ENCODE peak calls at places on chromosomes 2 and 18, in nine cellular contexts. A, B, D, W, H, O, U, F and Q are unnamed samples.

GRCh38 chr2:178266445-178266844 is 72.1 kb downstream of the OSBPL6 start:
- DNase-seq in A (no peak), B (no peak), D (no peak), W (no peak), H (no peak), O (no peak), U (no peak), F (no peak), Q (no peak)

GRCh38 chr2:72004976-72005375 is 142.7 kb downstream of the CYP26B1 start:
- DNase-seq in A (no peak), B (no peak), D (peak), W (no peak), H (peak), O (no peak), U (no peak), F (no peak), Q (no peak)

GRCh38 chr2:74515271-74516069 is 1.2 kb downstream of the TLX2 start:
- DNase-seq in A (no peak), B (no peak), D (no peak), W (no peak), H (no peak), O (no peak), U (no peak), F (no peak), Q (no peak)

GRCh38 chr2:156565066-156565710 is 129.0 kb downstream of the GPD2 start:
- DNase-seq in A (peak), B (peak), D (no peak), W (no peak), H (no peak), O (no peak), U (peak), F (peak), Q (no peak)

GRCh38 chr2:23603581-23603980 is 218.6 kb downstream of the KLHL29 start:
- DNase-seq in A (no peak), B (no peak), D (no peak), W (no peak), H (no peak), O (no peak), U (no peak), F (no peak), Q (no peak)

GRCh38 chr2:225337183-225337582 is 62.3 kb upstream of the NYAP2 start:
- DNase-seq in A (peak), B (peak), D (no peak), W (no peak), H (no peak), O (no peak), U (peak), F (peak), Q (no peak)

GRCh38 chr18:48409591-48410094 is 460 bp upstream of the ZBTB7C start:
- DNase-seq in A (no peak), B (no peak), D (no peak), W (peak), H (peak), O (no peak), U (no peak), F (peak), Q (peak)

GRCh38 chr18:6479699-6480098 is 65.0 kb upstream of the L3MBTL4 start:
- DNase-seq in A (no peak), B (no peak), D (no peak), W (no peak), H (no peak), O (no peak), U (no peak), F (no peak), Q (no peak)

GRCh38 chr2:216274194-216274593 is 98.1 kb downstream of the MARCHF4 start:
- DNase-seq in A (peak), B (peak), D (no peak), W (no peak), H (no peak), O (no peak), U (no peak), F (peak), Q (no peak)

GRCh38 chr2:217694296-217694695 is 308.5 kb downstream of the TNS1 start:
- DNase-seq in A (peak), B (no peak), D (no peak), W (no peak), H (no peak), O (no peak), U (no peak), F (peak), Q (no peak)

GRCh38 chr2:148298201-148298600 is 277.3 kb downstream of the MBD5 start:
- DNase-seq in A (no peak), B (peak), D (no peak), W (no peak), H (no peak), O (no peak), U (peak), F (peak), Q (no peak)

GRCh38 chr2:150569761-150570160 is 82.3 kb upstream of the RND3 start:
- DNase-seq in A (no peak), B (no peak), D (no peak), W (no peak), H (no peak), O (no peak), U (no peak), F (no peak), Q (no peak)

GRCh38 chr18:56756971-56757370 is 105.8 kb downstream of the WDR7 start:
- DNase-seq in A (no peak), B (no peak), D (no peak), W (no peak), H (no peak), O (no peak), U (no peak), F (no peak), Q (no peak)

GRCh38 chr2:41884718-41885117 is 163.1 kb upstream of the PKDCC start:
- DNase-seq in A (no peak), B (no peak), D (peak), W (no peak), H (no peak), O (no peak), U (no peak), F (no peak), Q (no peak)

GRCh38 chr2:143300531-143300930 is 171.3 kb downstream of the ARHGAP15 start:
- DNase-seq in A (no peak), B (peak), D (no peak), W (no peak), H (no peak), O (no peak), U (no peak), F (peak), Q (no peak)

GRCh38 chr18:48028081-48028480 is 97.6 kb upstream of the SMAD2 start:
- DNase-seq in A (no peak), B (no peak), D (no peak), W (no peak), H (peak), O (no peak), U (no peak), F (no peak), Q (no peak)

GRCh38 chr18:40841473-40841872 is 1113.6 kb upstream of the PIK3C3 start:
- DNase-seq in A (peak), B (peak), D (no peak), W (no peak), H (no peak), O (no peak), U (peak), F (peak), Q (no peak)

GRCh38 chr2:39542523-39542922 is 105.4 kb upstream of the MAP4K3 start:
- DNase-seq in A (no peak), B (no peak), D (no peak), W (no peak), H (no peak), O (no peak), U (no peak), F (no peak), Q (no peak)

GRCh38 chr2:100780203-100781008 is 39.5 kb upstream of the NPAS2 start:
- DNase-seq in A (peak), B (no peak), D (no peak), W (no peak), H (no peak), O (no peak), U (peak), F (peak), Q (no peak)

GRCh38 chr2:26072925-26073768 is 39.3 kb downstream of the RAB10 start:
- DNase-seq in A (no peak), B (no peak), D (no peak), W (peak), H (no peak), O (no peak), U (no peak), F (no peak), Q (peak)

GRCh38 chr2:178761759-178762371 is 45.4 kb downstream of the TTN start:
- DNase-seq in A (peak), B (peak), D (no peak), W (peak), H (no peak), O (peak), U (peak), F (peak), Q (peak)

GRCh38 chr2:219598308-219599078 is 836 bp downstream of the STK11IP start:
- DNase-seq in A (no peak), B (no peak), D (no peak), W (no peak), H (no peak), O (no peak), U (no peak), F (peak), Q (no peak)

GRCh38 chr18:54671291-54671881 is 80.3 kb downstream of the DYNAP start:
- DNase-seq in A (peak), B (peak), D (no peak), W (peak), H (no peak), O (peak), U (peak), F (peak), Q (no peak)

GRCh38 chr18:22193466-22193865 is 24.1 kb downstream of the GATA6 start:
- DNase-seq in A (peak), B (no peak), D (no peak), W (no peak), H (no peak), O (no peak), U (no peak), F (no peak), Q (no peak)

GRCh38 chr2:229416116-229416694 is 145.1 kb upstream of the PID1 start:
- DNase-seq in A (peak), B (peak), D (peak), W (no peak), H (peak), O (no peak), U (no peak), F (peak), Q (no peak)

GRCh38 chr2:57516740-57517340 is 529.8 kb upstream of the VRK2 start:
- DNase-seq in A (peak), B (peak), D (no peak), W (peak), H (no peak), O (peak), U (peak), F (peak), Q (no peak)

GRCh38 chr2:10523406-10524189 is 75.5 kb upstream of the ODC1 start:
- DNase-seq in A (no peak), B (no peak), D (no peak), W (no peak), H (peak), O (no peak), U (no peak), F (no peak), Q (no peak)

GRCh38 chr2:14352067-14352466 is 280.4 kb upstream of the LRATD1 start:
- DNase-seq in A (no peak), B (no peak), D (no peak), W (no peak), H (no peak), O (no peak), U (no peak), F (no peak), Q (no peak)

GRCh38 chr2:70710276-70710675 is 57.7 kb downstream of the ADD2 start:
- DNase-seq in A (no peak), B (no peak), D (no peak), W (no peak), H (no peak), O (no peak), U (no peak), F (peak), Q (no peak)

GRCh38 chr2:75053484-75054112 is 95.2 kb downstream of the POLE4 start:
- DNase-seq in A (peak), B (no peak), D (no peak), W (peak), H (no peak), O (peak), U (peak), F (no peak), Q (peak)

GRCh38 chr18:31649894-31650719 is 34.3 kb downstream of the B4GALT6 start:
- DNase-seq in A (no peak), B (no peak), D (no peak), W (no peak), H (no peak), O (no peak), U (no peak), F (no peak), Q (no peak)

GRCh38 chr2:84807063-84807485 is 73.8 kb downstream of the TRABD2A start:
- DNase-seq in A (peak), B (peak), D (no peak), W (peak), H (no peak), O (peak), U (peak), F (peak), Q (no peak)

GRCh38 chr2:20649586-20650375 is 1.1 kb downstream of the HS1BP3 start:
- DNase-seq in A (no peak), B (no peak), D (no peak), W (no peak), H (no peak), O (no peak), U (no peak), F (no peak), Q (no peak)

GRCh38 chr2:20652141-20652540 is 1.2 kb upstream of the HS1BP3 start:
- DNase-seq in A (no peak), B (no peak), D (no peak), W (no peak), H (no peak), O (no peak), U (no peak), F (no peak), Q (no peak)

GRCh38 chr2:20650412-20650879 is 452 bp downstream of the HS1BP3 start:
- DNase-seq in A (no peak), B (peak), D (no peak), W (no peak), H (no peak), O (peak), U (peak), F (peak), Q (peak)

GRCh38 chr2:20651731-20652099 is 817 bp upstream of the HS1BP3 start:
- DNase-seq in A (no peak), B (no peak), D (no peak), W (no peak), H (no peak), O (no peak), U (no peak), F (no peak), Q (no peak)

GRCh38 chr2:20650880-20651730 is at the start of gene HS1BP3:
- DNase-seq in A (peak), B (peak), D (no peak), W (peak), H (peak), O (peak), U (peak), F (peak), Q (peak)
- TF ChIP-seq CTCF in A (peak), B (peak), D (peak), W (peak), H (peak), O (peak), U (peak), F (peak), Q (peak)

GRCh38 chr18:68897286-68897685 is 99.4 kb downstream of the CCDC102B start:
- DNase-seq in A (no peak), B (no peak), D (no peak), W (no peak), H (no peak), O (no peak), U (no peak), F (no peak), Q (no peak)
- TF ChIP-seq CTCF in A (no peak), B (no peak), D (no peak), W (no peak), H (no peak), O (no peak), U (no peak), F (no peak), Q (no peak)

GRCh38 chr2:231184319-231184718 is 14.1 kb upstream of the ARMC9 start:
- DNase-seq in A (no peak), B (no peak), D (no peak), W (no peak), H (no peak), O (no peak), U (no peak), F (no peak), Q (no peak)

GRCh38 chr2:231183851-231184250 is 14.6 kb upstream of the ARMC9 start:
- DNase-seq in A (no peak), B (no peak), D (no peak), W (no peak), H (no peak), O (no peak), U (no peak), F (no peak), Q (no peak)

GRCh38 chr2:231182500-231182899 is 15.9 kb upstream of the ARMC9 start:
- DNase-seq in A (no peak), B (no peak), D (no peak), W (peak), H (no peak), O (peak), U (no peak), F (no peak), Q (no peak)

GRCh38 chr2:231185050-231185725 is 13.2 kb upstream of the ARMC9 start:
- DNase-seq in A (no peak), B (no peak), D (no peak), W (no peak), H (peak), O (no peak), U (no peak), F (no peak), Q (no peak)

DNA sequence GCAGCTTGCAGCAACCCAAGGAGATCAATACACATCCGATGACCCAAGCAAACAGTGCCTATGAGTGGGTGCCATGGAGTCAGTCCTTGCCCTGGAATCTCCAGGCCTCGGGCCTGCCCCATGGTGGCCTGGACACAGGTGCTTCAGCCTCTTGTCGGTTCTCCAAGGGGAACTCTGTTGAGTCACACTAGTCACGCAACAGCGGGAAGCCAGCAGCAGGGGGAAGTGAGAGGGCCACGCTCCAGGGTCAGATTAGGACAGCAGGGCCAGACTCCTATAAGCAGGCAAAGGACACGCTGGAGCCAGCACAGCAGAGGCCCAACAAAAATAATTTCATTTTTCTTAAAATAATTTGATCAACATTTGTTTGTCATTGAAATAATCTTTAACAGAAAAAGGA is 16.6 kb upstream of the ARMC9 start:
- DNase-seq in A (peak), B (peak), D (no peak), W (peak), H (peak), O (peak), U (peak), F (peak), Q (no peak)
- TF ChIP-seq CTCF in A (no peak), B (no peak), D (no peak), W (peak), H (no peak), O (no peak), U (no peak), F (no peak), Q (no peak)

GRCh38 chr2:119660343-119660658 is 18.7 kb upstream of the TMEM177 start:
- DNase-seq in A (no peak), B (no peak), D (no peak), W (no peak), H (no peak), O (no peak), U (no peak), F (no peak), Q (no peak)
- TF ChIP-seq CTCF in A (no peak), B (no peak), D (no peak), W (no peak), H (no peak), O (no peak), U (no peak), F (no peak), Q (no peak)

DNA sequence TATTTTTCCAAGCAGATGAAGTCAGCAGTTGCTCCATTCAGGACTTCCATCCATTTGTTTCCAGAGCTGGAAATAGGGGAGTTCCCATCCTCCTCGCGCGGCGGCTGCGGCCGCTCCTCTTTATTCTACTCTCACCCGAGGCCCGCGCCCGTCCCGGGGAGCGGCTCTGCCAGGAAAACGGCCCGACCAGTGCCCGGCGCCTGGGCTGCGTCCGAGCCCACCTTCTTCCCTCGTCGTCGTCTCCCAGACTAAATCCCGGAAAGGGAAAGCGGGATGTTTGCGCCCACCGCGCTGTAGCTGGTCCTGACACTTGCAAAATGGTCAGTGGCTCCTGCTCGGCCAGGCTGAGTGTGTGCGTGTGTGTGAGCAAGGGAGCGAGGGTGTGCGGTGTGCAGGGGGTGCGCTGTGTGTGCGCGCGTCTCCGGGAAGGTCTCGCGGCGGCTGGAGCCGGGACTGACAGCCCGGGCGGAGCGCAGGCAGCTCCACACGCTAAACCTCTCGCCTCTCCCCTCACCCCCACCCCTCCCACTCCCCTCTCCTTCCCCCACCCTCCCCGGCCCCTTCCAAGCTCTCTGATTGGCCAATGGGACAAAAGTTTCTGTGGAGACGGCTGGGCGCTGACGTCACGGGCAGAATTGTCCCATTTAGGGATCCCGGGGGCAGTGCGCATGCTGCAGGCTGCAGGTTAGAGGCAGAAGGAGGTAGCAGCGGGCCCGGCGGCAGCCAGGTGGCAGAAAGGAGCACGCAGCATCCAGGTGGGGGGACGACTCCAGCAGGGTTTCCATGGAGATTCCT is at the start of gene NOL4:
- DNase-seq in A (peak), B (no peak), D (no peak), W (no peak), H (peak), O (no peak), U (peak), F (peak), Q (peak)
- TF ChIP-seq CTCF in A (peak), B (no peak), D (no peak), W (no peak), H (peak), O (no peak), U (peak), F (peak), Q (peak)

DNA sequence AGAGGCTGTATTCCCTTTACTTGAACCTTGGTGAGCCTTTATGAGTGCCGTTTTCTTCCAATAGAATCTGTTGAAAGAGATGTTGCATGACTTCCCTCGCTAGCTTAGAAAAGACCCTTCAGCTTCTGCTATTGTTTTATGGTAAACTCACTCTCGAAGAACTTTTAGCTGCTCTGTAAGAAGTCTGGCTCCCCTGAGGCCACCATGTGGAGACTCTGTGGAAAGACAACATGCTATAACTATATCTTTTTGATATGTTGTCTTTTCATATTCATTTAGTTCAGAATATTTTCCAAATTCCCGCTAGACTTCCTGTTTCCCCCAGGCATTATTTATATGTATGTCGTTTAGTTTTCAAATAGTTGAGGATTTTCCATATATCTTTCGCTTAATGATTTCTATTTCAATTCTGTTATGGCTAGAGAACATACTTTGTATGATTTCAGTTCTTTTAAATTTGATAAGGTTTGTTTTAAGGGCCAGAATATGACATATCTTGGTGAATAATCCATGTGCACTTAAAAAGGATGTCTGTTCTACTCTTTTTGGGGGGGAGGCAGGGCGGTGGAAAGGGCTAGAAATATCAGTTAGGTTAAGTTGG is 64.1 kb downstream of the PTPN4 start:
- DNase-seq in A (peak), B (peak), D (no peak), W (peak), H (no peak), O (peak), U (peak), F (peak), Q (peak)
- TF ChIP-seq CTCF in A (peak), B (peak), D (no peak), W (peak), H (peak), O (peak), U (peak), F (peak), Q (peak)

GRCh38 chr2:240821429-240821778 is 1.4 kb upstream of the KIF1A start:
- DNase-seq in A (no peak), B (no peak), D (no peak), W (no peak), H (no peak), O (no peak), U (no peak), F (no peak), Q (no peak)
- TF ChIP-seq CTCF in A (no peak), B (no peak), D (no peak), W (no peak), H (no peak), O (no peak), U (no peak), F (no peak), Q (no peak)